ENCODE peak calls at places on chromosomes 16 and 17, in eight cellular contexts. H, A, S, J, L, M, N and W are unnamed samples.

GRCh38 chr16:29877266-29877961 is 14.4 kb upstream of the CDIPT start:
- DNase-seq in M (peak), N (no peak), L (no peak), J (peak), H (no peak), S (peak), A (no peak), W (no peak)

GRCh38 chr16:49700928-49701685 is 154.8 kb downstream of the ZNF423 start:
- DNase-seq in L (no peak), J (peak), N (no peak), H (no peak), A (no peak), S (peak), M (no peak), W (no peak)

GRCh38 chr17:41082565-41083136 is 1.3 kb upstream of the KRTAP4-7 start:
- DNase-seq in L (peak), J (peak), H (no peak), S (no peak), N (no peak), M (no peak), A (no peak), W (no peak)

GRCh38 chr17:65290041-65290440 is 152.9 kb downstream of the RGS9 start:
- DNase-seq in H (no peak), M (no peak), L (no peak), N (no peak), A (no peak), J (no peak), S (no peak), W (no peak)

GRCh38 chr17:64005734-64006167 is 7.6 kb downstream of the PRR29 start:
- DNase-seq in A (peak), N (no peak), J (no peak), S (no peak), L (no peak), H (no peak), M (peak), W (peak)

GRCh38 chr17:32484041-32484461 is 2.7 kb upstream of the CDK5R1 start:
- DNase-seq in L (no peak), N (no peak), H (no peak), M (no peak), J (no peak), S (no peak), A (no peak), W (no peak)

GRCh38 chr16:85355515-85355837 is 243.2 kb upstream of the CIBAR2 start:
- DNase-seq in H (no peak), S (no peak), M (no peak), L (no peak), J (no peak), N (no peak), A (no peak), W (no peak)

GRCh38 chr16:56277040-56277439 is 85.8 kb downstream of the GNAO1 start:
- DNase-seq in A (no peak), N (no peak), L (no peak), M (peak), J (no peak), S (no peak), H (no peak), W (no peak)

GRCh38 chr16:58098207-58099096 is 30.7 kb downstream of the CFAP20 start:
- DNase-seq in N (no peak), S (peak), J (peak), L (peak), M (no peak), H (no peak), A (no peak), W (no peak)

GRCh38 chr16:80803341-80804060 is 897 bp downstream of the CDYL2 start:
- DNase-seq in M (peak), H (no peak), A (peak), N (no peak), J (no peak), S (peak), L (peak), W (no peak)

GRCh38 chr16:47713225-47713595 is 252.1 kb downstream of the PHKB start:
- DNase-seq in J (peak), H (no peak), S (peak), N (no peak), M (no peak), A (peak), L (peak), W (no peak)

GRCh38 chr16:86576591-86577313 is 1.6 kb upstream of the FOXL1 start:
- DNase-seq in J (peak), M (no peak), H (no peak), A (no peak), S (peak), N (no peak), L (no peak), W (peak)

GRCh38 chr17:48241131-48241591 is 133.6 kb downstream of the SNX11 start:
- DNase-seq in L (peak), N (no peak), M (no peak), S (peak), A (peak), H (no peak), J (peak), W (peak)

GRCh38 chr17:45648642-45649041 is 135.5 kb upstream of the CRHR1 start:
- DNase-seq in L (no peak), J (peak), A (no peak), M (peak), H (no peak), S (no peak), N (no peak), W (peak)

GRCh38 chr17:79699386-79700036 is 31.2 kb upstream of the ENPP7 start:
- DNase-seq in L (no peak), A (no peak), J (no peak), N (no peak), M (peak), H (no peak), S (no peak), W (no peak)

GRCh38 chr16:81873843-81874752 is 95.0 kb downstream of the PLCG2 start:
- DNase-seq in M (peak), A (peak), H (peak), S (peak), J (peak), L (peak), N (no peak), W (peak)

DNA sequence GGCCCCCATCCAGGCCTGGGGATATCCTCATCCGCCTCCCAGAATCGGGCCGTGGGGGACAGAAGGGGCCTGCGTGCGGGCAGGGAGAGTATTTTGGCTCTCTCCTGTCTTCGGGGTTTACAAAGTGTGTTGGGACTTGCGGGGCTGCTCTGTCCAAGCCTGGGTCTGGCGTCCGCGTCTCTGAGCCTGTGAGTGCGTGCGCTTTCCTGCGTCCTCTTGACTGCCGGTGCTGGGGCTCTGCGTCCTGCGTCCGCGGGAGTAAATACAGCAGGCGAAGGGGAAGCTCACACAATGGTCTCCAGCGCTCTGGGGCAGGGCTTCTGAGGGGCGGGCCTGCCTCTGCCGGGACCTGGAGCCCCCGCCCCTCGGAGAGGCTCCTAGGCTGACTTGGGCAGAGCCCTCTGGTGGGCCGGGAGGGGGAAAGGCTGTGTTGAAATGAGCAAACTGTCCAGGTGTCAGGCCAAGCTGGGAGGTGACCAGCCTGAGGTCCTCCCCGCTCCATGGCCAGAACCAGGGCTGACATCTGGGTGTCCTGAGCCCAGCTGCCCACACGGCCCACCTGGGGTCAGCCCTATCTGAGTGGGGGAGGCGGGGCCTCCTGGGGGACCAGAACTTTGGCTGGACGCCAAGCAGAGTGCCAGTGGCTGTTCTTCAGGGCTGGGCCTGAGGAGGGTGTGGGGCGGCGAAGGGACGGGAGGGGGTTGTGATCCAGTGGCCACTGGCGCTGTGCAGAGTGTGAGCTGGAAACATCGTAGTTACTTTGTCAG is 233.6 kb downstream of the SEC14L1 start:
- DNase-seq in H (peak), J (no peak), N (no peak), M (peak), L (peak), A (peak), S (peak), W (no peak)
- TF ChIP-seq CTCF in H (no peak), J (no peak), N (no peak), M (peak), L (peak), A (peak), S (peak), W (no peak)

DNA sequence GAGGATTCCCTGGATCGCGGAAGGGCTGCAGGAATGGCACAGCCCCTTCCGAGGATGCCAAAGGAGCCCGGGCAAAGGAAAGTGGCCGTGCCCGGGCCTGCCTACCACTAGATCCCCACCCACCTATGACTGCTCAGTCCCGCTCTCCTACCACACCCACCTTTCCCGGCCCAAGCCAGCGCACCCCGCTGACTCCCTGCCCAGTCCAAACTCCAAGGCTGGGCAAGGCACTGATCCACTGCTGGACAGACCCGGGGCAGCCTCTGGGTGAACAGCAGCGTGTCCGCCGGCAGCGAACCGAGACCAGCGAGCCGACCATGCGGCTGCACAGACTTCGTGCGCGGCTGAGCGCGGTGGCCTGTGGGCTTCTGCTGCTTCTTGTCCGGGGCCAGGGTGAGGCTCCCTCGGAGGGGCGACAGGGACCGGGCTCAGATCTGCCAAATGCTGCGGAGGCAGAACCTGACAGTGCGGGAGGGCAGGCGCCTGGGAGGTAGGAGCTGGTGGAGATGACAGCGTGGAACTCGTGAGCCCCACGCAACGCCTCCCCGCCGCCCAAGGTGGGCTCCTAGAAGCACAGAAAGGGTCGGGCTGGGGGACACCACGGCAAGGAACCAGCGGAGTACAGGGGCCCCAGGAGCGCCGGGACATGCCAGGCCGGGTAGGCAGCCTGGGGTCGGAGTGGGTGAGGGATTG is at the start of gene CES2:
- DNase-seq in H (no peak), N (no peak), L (peak), A (peak), J (peak), M (no peak), S (peak), W (peak)
- TF ChIP-seq CTCF in H (no peak), N (no peak), L (no peak), A (no peak), J (no peak), M (no peak), S (no peak), W (no peak)

DNA sequence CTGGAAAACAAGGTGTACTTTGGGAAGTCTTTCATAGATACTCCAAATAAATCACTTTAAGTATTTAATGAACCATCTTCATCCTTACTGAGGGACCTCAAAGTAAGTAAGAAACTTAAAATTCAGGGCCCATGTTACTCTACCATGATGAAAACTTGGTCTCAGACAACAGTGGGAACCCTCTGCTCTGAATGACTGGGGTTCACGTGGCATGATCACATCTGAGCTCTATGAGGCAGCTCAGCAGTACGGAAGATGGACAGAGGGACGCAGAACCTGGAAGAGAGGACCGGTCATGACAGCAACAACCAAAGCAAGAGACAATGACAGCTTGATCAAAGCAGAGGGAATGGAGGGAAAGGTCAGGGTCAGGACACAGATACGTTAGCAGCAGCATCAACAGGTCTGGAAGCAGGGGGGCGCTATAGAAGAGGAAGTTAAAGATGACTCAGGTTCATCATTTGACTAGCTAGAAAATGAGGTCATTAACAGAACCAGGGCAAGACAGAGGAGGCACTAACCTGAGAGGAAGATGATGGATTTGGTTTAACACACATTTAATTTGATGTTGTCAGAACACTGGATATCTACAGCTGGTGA is 9.5 kb downstream of the XPO6 start:
- DNase-seq in A (peak), S (no peak), M (no peak), H (no peak), N (no peak), L (no peak), J (no peak), W (no peak)
- TF ChIP-seq CTCF in A (no peak), S (peak), M (peak), H (no peak), N (peak), L (no peak), J (no peak), W (no peak)

DNA sequence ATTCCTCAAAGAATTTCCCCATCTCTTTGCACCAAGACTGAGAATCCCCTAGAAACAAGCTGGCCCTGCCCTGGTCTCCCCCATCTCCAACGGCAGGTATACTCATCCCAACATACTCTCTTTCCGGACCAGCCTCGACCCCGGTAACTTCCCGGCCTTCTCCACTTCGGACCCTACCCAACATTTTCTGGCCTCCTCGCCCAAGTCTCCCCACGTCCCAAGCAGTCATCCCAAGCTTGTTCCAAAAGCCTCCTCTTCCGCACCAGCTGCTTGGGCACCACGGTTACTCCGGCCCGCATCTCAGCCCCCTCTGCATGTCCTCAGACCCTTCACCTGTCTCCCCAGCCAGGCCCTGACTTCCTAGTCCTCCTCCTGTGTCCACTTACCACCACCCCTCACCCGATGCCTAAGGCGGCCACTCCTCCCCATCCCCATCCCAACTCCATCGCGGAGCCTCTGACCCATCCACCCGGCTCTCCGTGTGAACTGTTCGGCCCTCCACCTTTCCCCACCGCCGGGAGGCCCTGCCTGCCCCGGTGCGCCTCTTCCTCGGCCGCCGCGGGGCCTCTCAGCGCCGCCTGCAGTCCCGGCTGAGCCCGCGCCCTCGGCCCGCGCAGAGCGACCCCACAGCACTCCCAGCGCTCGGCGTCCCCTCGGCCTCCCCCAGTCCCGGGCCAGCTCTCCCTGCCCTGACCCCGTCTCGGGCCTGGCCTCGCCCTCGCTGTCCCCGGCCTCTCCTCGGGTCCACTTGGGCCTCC is 993 bp downstream of the PITPNA start:
- DNase-seq in J (no peak), S (peak), H (no peak), A (peak), M (no peak), N (no peak), L (no peak), W (peak)
- TF ChIP-seq CTCF in J (peak), S (no peak), H (no peak), A (peak), M (peak), N (peak), L (no peak), W (no peak)

DNA sequence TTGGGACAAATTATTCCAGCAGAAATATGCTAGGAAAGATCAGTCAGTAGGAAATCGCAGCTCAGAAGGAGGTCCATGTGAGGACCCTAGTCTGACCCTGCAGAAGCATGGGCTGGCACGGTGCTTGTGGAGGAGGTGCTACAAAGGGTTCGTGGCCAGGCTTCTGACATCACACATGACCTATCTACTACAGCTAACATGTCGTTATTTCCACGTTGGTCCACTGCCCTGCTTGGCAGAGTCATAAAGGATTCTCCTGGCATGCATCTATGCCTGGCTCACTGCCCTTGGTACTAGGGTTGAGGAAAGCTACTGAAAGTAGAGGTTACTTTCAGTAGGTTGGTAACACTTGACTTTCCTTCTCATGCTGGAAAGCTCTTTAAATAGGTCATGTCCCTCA is 118.1 kb upstream of the SHISA6 start:
- DNase-seq in S (no peak), L (no peak), N (no peak), M (no peak), H (no peak), J (no peak), A (no peak), W (no peak)
- TF ChIP-seq CTCF in S (no peak), L (no peak), N (no peak), M (no peak), H (no peak), J (no peak), A (no peak), W (no peak)

DNA sequence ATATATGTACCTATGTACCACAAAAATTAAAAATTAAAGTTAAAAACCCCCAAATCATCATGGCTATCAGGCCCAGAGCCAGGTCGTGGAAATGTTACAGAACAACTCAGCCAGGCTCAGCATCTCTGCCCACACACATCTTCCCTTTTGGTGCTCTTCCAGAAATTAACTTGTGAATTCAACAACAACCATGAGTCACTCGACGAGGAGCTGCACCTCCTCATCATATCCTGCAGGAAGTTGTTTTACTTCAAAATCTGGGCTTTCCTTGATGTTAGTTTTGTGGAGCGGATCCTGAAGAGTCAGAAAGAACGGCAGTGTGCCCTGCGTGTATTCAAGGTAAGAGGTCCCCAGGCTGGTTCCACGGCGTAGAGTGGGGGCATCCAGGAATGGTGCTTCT is 10.6 kb downstream of the FBXO39 start:
- DNase-seq in M (no peak), N (no peak), H (no peak), L (peak), S (peak), J (peak), A (no peak), W (no peak)
- TF ChIP-seq CTCF in M (no peak), N (peak), H (no peak), L (no peak), S (no peak), J (no peak), A (no peak), W (no peak)